ENCODE peak calls at places on chromosomes 1 and 21, in five cellular contexts. K is H1, E is IMR-90, Q is left lung, U is fibroblast of lung. Y is an unnamed sample. For H3K4me1 and H3K36me3, the result is how much of the 10 kb centered on the place peaks cover.

GRCh38 chr21:41164981-41165650 is 2.8 kb upstream of the BACE2 start:
- DNase-seq in Q (no peak), K (no peak), U (peak), E (peak), Y (no peak)

GRCh38 chr1:31405578-31406245 is 7.3 kb upstream of the SERINC2 start:
- DNase-seq in Q (no peak), U (no peak), K (no peak), E (no peak), Y (no peak)

GRCh38 chr1:221632072-221632471 is 109.8 kb downstream of the DUSP10 start:
- DNase-seq in K (no peak), U (no peak), Q (no peak), E (no peak), Y (no peak)

GRCh38 chr1:208034135-208034534 is 123.2 kb upstream of the CD34 start:
- DNase-seq in E (no peak), Q (no peak), K (no peak), U (no peak), Y (no peak)

GRCh38 chr1:89633745-89634625 is 1.1 kb downstream of the LRRC8C start:
- DNase-seq in U (peak), E (peak), K (no peak), Q (peak), Y (no peak)

GRCh38 chr21:45598109-45598508 is 45.4 kb upstream of the PCBP3 start:
- DNase-seq in E (no peak), Q (peak), K (no peak), U (no peak), Y (peak)

GRCh38 chr1:230114245-230114651 is 47.2 kb downstream of the GALNT2 start:
- DNase-seq in K (no peak), U (peak), Q (no peak), E (peak), Y (no peak)

GRCh38 chr1:67952071-67952470 is 98.4 kb downstream of the DIRAS3 start:
- DNase-seq in U (peak), K (no peak), E (peak), Q (no peak), Y (no peak)

GRCh38 chr1:218344814-218345672 is at the start of gene TGFB2:
- DNase-seq in U (peak), Q (no peak), K (no peak), E (peak), Y (peak)

GRCh38 chr1:221704291-221704690 is 37.6 kb downstream of the DUSP10 start:
- DNase-seq in U (no peak), E (peak), Q (no peak), K (no peak), Y (no peak)

GRCh38 chr1:198725090-198725489 is 86.2 kb downstream of the PTPRC start:
- DNase-seq in K (no peak), U (no peak), Q (no peak), E (peak), Y (no peak)

GRCh38 chr1:54278941-54279422 is 79.0 kb downstream of the MRPL37 start:
- DNase-seq in Q (no peak), K (no peak), E (peak), U (peak), Y (peak)

GRCh38 chr1:207049974-207050391 is 1.0 kb downstream of the YOD1 start:
- DNase-seq in K (no peak), E (peak), Q (no peak), U (peak), Y (no peak)

GRCh38 chr1:24904731-24905354 is 25.2 kb downstream of the RUNX3 start:
- DNase-seq in U (no peak), Q (peak), E (no peak), K (peak), Y (peak)

GRCh38 chr21:44528634-44528995 is 11.4 kb downstream of the KRTAP10-1 start:
- DNase-seq in E (no peak), Q (peak), U (no peak), K (no peak), Y (no peak)

GRCh38 chr1:228206582-228207351 is 1.1 kb upstream of the OBSCN start:
- DNase-seq in K (no peak), Q (no peak), U (no peak), E (no peak), Y (no peak)

GRCh38 chr1:212514056-212514614 is 81.4 kb downstream of the NENF start:
- DNase-seq in K (peak), U (peak), Q (peak), E (peak), Y (peak)

GRCh38 chr1:193103759-193104495 is 1.3 kb downstream of the GLRX2 start:
- DNase-seq in Q (no peak), E (no peak), K (no peak), U (no peak), Y (no peak)

GRCh38 chr1:59393211-59394180 is 96.6 kb downstream of the FGGY start:
- DNase-seq in K (no peak), U (peak), E (peak), Q (peak), Y (peak)

GRCh38 chr1:7613851-7614205 is 157.3 kb upstream of the VAMP3 start:
- DNase-seq in Q (no peak), U (no peak), E (no peak), K (no peak), Y (peak)

GRCh38 chr21:45622416-45623097 is 21.0 kb upstream of the PCBP3 start:
- DNase-seq in U (no peak), Q (peak), K (no peak), E (no peak), Y (no peak)

GRCh38 chr1:204136814-204137213 is 15.0 kb downstream of the ETNK2 start:
- DNase-seq in U (no peak), Q (no peak), E (no peak), K (no peak), Y (no peak)

GRCh38 chr1:116292929-116293725 is 79.9 kb upstream of the ATP1A1 start:
- DNase-seq in K (no peak), Q (no peak), E (no peak), U (no peak), Y (no peak)

GRCh38 chr1:207321790-207322530 is 482 bp downstream of the CD55 start:
- DNase-seq in U (peak), E (no peak), Q (no peak), K (no peak), Y (no peak)

GRCh38 chr1:89966666-89967065 is 28.2 kb upstream of the ZNF326 start:
- DNase-seq in Q (no peak), E (no peak), U (no peak), K (no peak), Y (no peak)

GRCh38 chr1:225044258-225044657 is 114.8 kb downstream of the DNAH14 start:
- DNase-seq in E (no peak), Q (no peak), K (no peak), U (peak), Y (no peak)

GRCh38 chr21:46035809-46036695 is 54.5 kb downstream of the COL6A1 start:
- DNase-seq in E (peak), Q (no peak), U (peak), K (no peak), Y (no peak)

GRCh38 chr1:46613661-46614603 is 2.7 kb downstream of the MOB3C start:
- DNase-seq in Q (peak), E (peak), U (peak), K (peak), Y (peak)

GRCh38 chr1:38076038-38076437 is 29.4 kb upstream of the POU3F1 start:
- DNase-seq in K (peak), U (peak), Q (no peak), E (peak), Y (no peak)

GRCh38 chr21:37642493-37642892 is 273.8 kb downstream of the KCNJ6 start:
- DNase-seq in Q (no peak), K (no peak), U (no peak), E (no peak), Y (no peak)

GRCh38 chr1:197145451-197146029 is 929 bp downstream of the ASPM start:
- DNase-seq in Q (no peak), U (no peak), E (no peak), K (no peak), Y (no peak)

GRCh38 chr1:52676249-52676903 is 21.8 kb downstream of the COA7 start:
- DNase-seq in U (no peak), Q (peak), E (no peak), K (no peak), Y (no peak)

GRCh38 chr1:6109688-6110087 is 64.0 kb downstream of the KCNAB2 start:
- DNase-seq in Q (no peak), K (no peak), U (no peak), E (no peak), Y (peak)

GRCh38 chr1:192904438-192904895 is 95.6 kb downstream of the RGS2 start:
- DNase-seq in U (peak), Q (no peak), E (peak), K (no peak), Y (no peak)

GRCh38 chr21:33901421-33902288 is 13.9 kb downstream of the ATP5PO start:
- DNase-seq in E (peak), U (peak), Q (no peak), K (peak), Y (no peak)

GRCh38 chr1:92833840-92834239 is 2.0 kb downstream of the RPL5 start:
- DNase-seq in Q (no peak), U (no peak), K (no peak), E (no peak), Y (no peak)
- H3K27ac ChIP-seq in Q (no peak), U (no peak), K (peak), E (no peak), Y (no peak)

GRCh38 chr1:56511323-56511722 is 68.0 kb downstream of the PLPP3 start:
- DNase-seq in Q (peak), K (no peak), E (no peak), U (no peak), Y (no peak)
- H3K4me1 ChIP-seq in Q (under half), K (under half), E (under half), U (under half), Y (under half)

DNA sequence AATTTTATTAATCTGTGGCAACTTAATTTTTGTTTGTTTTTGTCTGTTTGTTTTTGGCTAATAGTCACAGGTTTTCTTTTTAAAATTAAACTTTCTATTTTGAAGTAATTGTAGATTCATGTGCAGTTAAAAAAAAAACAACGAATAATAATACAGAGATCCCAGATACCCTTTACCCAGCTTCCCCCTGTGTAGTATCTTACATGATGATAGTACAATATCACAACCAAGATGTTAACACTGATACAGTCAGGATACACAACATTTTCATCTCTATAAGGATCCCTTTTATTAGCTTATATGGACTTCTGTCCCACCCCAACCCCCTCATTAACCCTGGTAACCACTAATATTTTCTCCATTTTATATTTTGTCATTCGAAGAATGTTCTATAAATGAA is 5.9 kb downstream of the VPS45 start:
- DNase-seq in U (no peak), K (no peak), E (no peak), Q (no peak), Y (no peak)
- H3K36me3 ChIP-seq in U (under half), K (under half), E (under half), Q (under half), Y (under half)

GRCh38 chr1:84841971-84842370 is 51.0 kb downstream of the LPAR3 start:
- DNase-seq in U (no peak), Q (no peak), E (no peak), K (no peak), Y (no peak)

GRCh38 chr1:84840346-84840745 is 52.7 kb downstream of the LPAR3 start:
- DNase-seq in K (no peak), Q (no peak), U (no peak), E (peak), Y (no peak)

GRCh38 chr1:84845357-84845756 is 47.6 kb downstream of the LPAR3 start:
- DNase-seq in Q (no peak), K (no peak), U (no peak), E (no peak), Y (no peak)

GRCh38 chr1:84844094-84844493 is 48.9 kb downstream of the LPAR3 start:
- DNase-seq in U (no peak), Q (no peak), E (no peak), K (no peak), Y (no peak)

GRCh38 chr1:84842748-84843231 is 50.2 kb downstream of the LPAR3 start:
- DNase-seq in U (no peak), E (no peak), Q (no peak), K (no peak), Y (no peak)
- H3K27ac ChIP-seq in U (no peak), E (no peak), Q (no peak), K (no peak), Y (no peak)

GRCh38 chr1:21028520-21029145 is 148.1 kb downstream of the EIF4G3 start:
- DNase-seq in U (no peak), Q (no peak), E (no peak), K (no peak), Y (no peak)
- H3K4me1 ChIP-seq in U (under half), Q (under half), E (under half), K (under half), Y (under half)

DNA sequence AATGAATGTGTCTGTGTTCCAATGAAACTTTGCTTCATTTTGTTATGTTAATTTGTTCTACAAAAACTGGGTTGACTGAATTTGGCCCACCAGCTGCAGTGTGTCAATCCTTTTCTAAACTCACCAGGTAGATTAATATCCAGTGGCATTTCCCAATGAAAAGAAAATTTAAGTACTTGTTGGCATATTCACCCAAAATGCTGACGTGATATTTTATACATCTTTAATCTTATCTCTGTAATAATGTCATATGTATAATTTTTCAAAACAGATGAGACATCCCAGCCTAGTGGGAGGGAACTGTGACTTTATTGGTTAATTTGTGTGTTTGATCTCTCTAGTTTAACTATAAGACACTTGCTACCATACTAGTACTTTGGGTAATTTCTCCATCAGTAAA is 8.1 kb downstream of the SELENOF start:
- DNase-seq in Q (no peak), E (no peak), U (no peak), K (no peak), Y (no peak)
- H3K36me3 ChIP-seq in Q (under half), E (under half), U (under half), K (under half), Y (under half)

GRCh38 chr1:153371231-153371630 is 4.2 kb downstream of the S100A12 start:
- DNase-seq in Q (no peak), U (no peak), E (no peak), K (no peak), Y (no peak)
- H3K27ac ChIP-seq in Q (peak), U (no peak), E (no peak), K (no peak), Y (no peak)

GRCh38 chr1:154594811-154595210 is 13.2 kb downstream of the ADAR start:
- DNase-seq in E (no peak), K (no peak), U (no peak), Q (no peak), Y (no peak)

GRCh38 chr1:154595621-154596020 is 12.4 kb downstream of the ADAR start:
- DNase-seq in K (no peak), Q (no peak), E (peak), U (peak), Y (peak)

GRCh38 chr1:154598871-154599635 is 8.9 kb downstream of the ADAR start:
- DNase-seq in Q (no peak), K (no peak), U (peak), E (peak), Y (peak)

GRCh38 chr1:154603317-154603716 is 4.7 kb downstream of the ADAR start:
- DNase-seq in E (no peak), Q (no peak), K (no peak), U (no peak), Y (peak)

DNA sequence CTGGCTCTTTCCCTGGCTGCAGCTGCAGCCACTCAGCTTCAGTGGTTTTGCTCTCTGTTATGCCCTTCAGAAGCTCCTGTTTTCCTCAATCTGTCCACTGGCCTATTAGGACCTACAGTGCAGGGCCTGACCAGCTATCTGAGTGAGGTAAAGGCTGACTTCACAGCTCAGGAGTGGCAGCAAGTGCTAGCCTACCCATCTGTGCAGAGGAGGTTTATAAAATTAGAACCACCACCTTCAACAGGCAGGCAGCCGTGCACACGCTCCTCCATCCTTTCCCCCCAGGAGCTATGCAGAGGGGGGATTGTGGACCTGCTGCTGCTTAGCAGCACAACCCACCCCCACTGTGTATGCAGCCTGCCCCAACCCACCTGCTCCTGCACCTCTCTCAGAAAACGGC is 8.3 kb downstream of the ADAR start:
- DNase-seq in Q (no peak), K (no peak), U (peak), E (peak), Y (peak)
- H3K4me1 ChIP-seq in Q (under half), K (under half), U (under half), E (under half), Y (under half)

Y was measured in aorta.